ENCODE peak calls at places on chromosomes 3 and 15, in four cellular contexts. J is LHCN-M2, N is NCI-H460, Z is fibroblast of the aortic adventitia. O is an unnamed sample.

GRCh38 chr15:49815937-49816336 is 195.1 kb downstream of the DTWD1 start:
- DNase-seq in J (peak), N (peak), Z (peak), O (peak)

GRCh38 chr15:96076350-96076749 is 254.2 kb upstream of the NR2F2 start:
- DNase-seq in J (no peak), N (no peak), Z (no peak), O (no peak)

GRCh38 chr15:85859671-85860070 is 64.9 kb upstream of the KLHL25 start:
- DNase-seq in J (no peak), N (no peak), Z (no peak), O (no peak)

GRCh38 chr3:118564800-118565199 is 469.8 kb downstream of the IGSF11 start:
- DNase-seq in J (no peak), N (no peak), Z (no peak), O (no peak)

GRCh38 chr3:93843981-93844380 is 129.7 kb downstream of the PROS1 start:
- DNase-seq in J (peak), N (no peak), Z (peak), O (peak)

GRCh38 chr15:76345880-76346665 is 9.5 kb downstream of the ISL2 start:
- DNase-seq in J (peak), N (no peak), Z (no peak), O (no peak)

GRCh38 chr3:36650271-36650671 is 114.1 kb downstream of the DCLK3 start:
- DNase-seq in J (peak), N (no peak), Z (peak), O (peak)

GRCh38 chr3:129596194-129597086 is 10.0 kb downstream of the PLXND1 start:
- DNase-seq in J (peak), N (no peak), Z (peak), O (peak)

GRCh38 chr15:31261266-31262142 is 65.1 kb upstream of the KLF13 start:
- DNase-seq in J (no peak), N (no peak), Z (no peak), O (no peak)

GRCh38 chr3:194521514-194522260 is 34.9 kb upstream of the ATP13A3 start:
- DNase-seq in J (peak), N (no peak), Z (peak), O (peak)

GRCh38 chr3:132288357-132288756 is 28.9 kb upstream of the ACP3 start:
- DNase-seq in J (no peak), N (no peak), Z (peak), O (peak)

GRCh38 chr3:116443096-116443793 is 2.0 kb downstream of the LSAMP start:
- DNase-seq in J (no peak), N (no peak), Z (peak), O (no peak)

GRCh38 chr15:101526442-101526841 is 36.9 kb upstream of the PCSK6 start:
- DNase-seq in J (no peak), N (no peak), Z (no peak), O (no peak)

GRCh38 chr3:30042274-30042859 is 564.0 kb upstream of the TGFBR2 start:
- DNase-seq in J (peak), N (peak), Z (peak), O (peak)

GRCh38 chr3:105355355-105356063 is 11.2 kb upstream of the ALCAM start:
- DNase-seq in J (peak), N (no peak), Z (no peak), O (no peak)

GRCh38 chr15:66292261-66293084 is 895 bp upstream of the DIS3L start:
- DNase-seq in J (no peak), N (no peak), Z (no peak), O (no peak)

GRCh38 chr15:90960316-90961091 is 5.8 kb downstream of the RCCD1 start:
- DNase-seq in J (no peak), N (no peak), Z (no peak), O (no peak)

GRCh38 chr15:70962084-70962483 is 69.5 kb downstream of the LRRC49 start:
- DNase-seq in J (no peak), N (no peak), Z (no peak), O (no peak)

GRCh38 chr3:187997490-187997889 is 156.5 kb upstream of the LPP start:
- DNase-seq in J (peak), N (no peak), Z (peak), O (no peak)

GRCh38 chr15:55649058-55649423 is 60.9 kb upstream of the PYGO1 start:
- DNase-seq in J (peak), N (no peak), Z (peak), O (peak)

GRCh38 chr3:31288224-31288623 is 244.5 kb upstream of the STT3B start:
- DNase-seq in J (no peak), N (no peak), Z (no peak), O (no peak)

GRCh38 chr3:36606871-36607765 is 157.2 kb downstream of the DCLK3 start:
- DNase-seq in J (no peak), N (no peak), Z (peak), O (peak)

GRCh38 chr3:169945313-169945712 is 21.3 kb upstream of the SEC62 start:
- DNase-seq in J (no peak), N (no peak), Z (no peak), O (peak)

GRCh38 chr3:101070260-101071121 is 77.3 kb upstream of the ABI3BP start:
- DNase-seq in J (peak), N (peak), Z (no peak), O (peak)

GRCh38 chr15:36601497-36601932 is 22.1 kb downstream of the CDIN1 start:
- DNase-seq in J (peak), N (no peak), Z (peak), O (peak)

O was measured in fibroblast of pulmonary artery.